ENCODE peak calls at places on chromosome 11, in six cellular contexts. W is astrocyte of the spinal cord, D is progenitor cell of endocrine pancreas, U is natural killer cell, A is IMR-90, M is A549. R is an unnamed sample.

GRCh38 chr11:90220391-90220790 is 2.5 kb downstream of the CHORDC1 start:
- DNase-seq in W (peak; percentile 46), D (no peak), U (no peak), A (peak; percentile 72), M (peak; percentile 7), R (peak; percentile 42)

GRCh38 chr11:69326622-69327219 is 32.8 kb downstream of the MYEOV start:
- DNase-seq in W (no peak), D (no peak), U (peak; percentile 7), A (no peak), M (no peak), R (no peak)

GRCh38 chr11:125517116-125517804 is 21.2 kb upstream of the FEZ1 start:
- DNase-seq in W (peak; percentile 84), D (no peak), U (no peak), A (peak; percentile 86), M (no peak), R (no peak)

GRCh38 chr11:64344721-64345120 is 4.7 kb downstream of the CCDC88B start:
- DNase-seq in W (no peak), D (no peak), U (no peak), A (no peak), M (no peak), R (no peak)

GRCh38 chr11:35344990-35345655 is 74.2 kb downstream of the SLC1A2 start:
- DNase-seq in W (no peak), D (no peak), U (no peak), A (no peak), M (no peak), R (no peak)

GRCh38 chr11:15190611-15191010 is 75.9 kb downstream of the INSC start:
- DNase-seq in W (no peak), D (no peak), U (no peak), A (no peak), M (no peak), R (no peak)

GRCh38 chr11:94924074-94925031 is 49.0 kb downstream of the CWC15 start:
- DNase-seq in W (no peak), D (no peak), U (no peak), A (peak; percentile 35), M (no peak), R (no peak)

GRCh38 chr11:37704791-37705190 is 1106.8 kb upstream of the RAG2 start:
- DNase-seq in W (no peak), D (no peak), U (no peak), A (no peak), M (no peak), R (no peak)

GRCh38 chr11:105611837-105612480 is 2.1 kb downstream of the GRIA4 start:
- DNase-seq in W (no peak), D (no peak), U (no peak), A (no peak), M (no peak), R (no peak)

GRCh38 chr11:4697583-4697982 is at the start of gene OR51E2:
- DNase-seq in W (peak; percentile 6), D (no peak), U (no peak), A (peak; percentile 78), M (no peak), R (no peak)

GRCh38 chr11:118939948-118940598 is 14.3 kb upstream of the BCL9L start:
- DNase-seq in W (no peak), D (no peak), U (no peak), A (no peak), M (no peak), R (no peak)

GRCh38 chr11:117192401-117192875 is 6.7 kb upstream of the TAGLN start:
- DNase-seq in W (no peak), D (no peak), U (no peak), A (no peak), M (no peak), R (no peak)

GRCh38 chr11:114208371-114208770 is 87.8 kb upstream of the NNMT start:
- DNase-seq in W (no peak), D (no peak), U (no peak), A (no peak), M (no peak), R (no peak)

GRCh38 chr11:128512478-128513127 is 74.8 kb downstream of the ETS1 start:
- DNase-seq in W (no peak), D (no peak), U (no peak), A (no peak), M (no peak), R (no peak)

DNA sequence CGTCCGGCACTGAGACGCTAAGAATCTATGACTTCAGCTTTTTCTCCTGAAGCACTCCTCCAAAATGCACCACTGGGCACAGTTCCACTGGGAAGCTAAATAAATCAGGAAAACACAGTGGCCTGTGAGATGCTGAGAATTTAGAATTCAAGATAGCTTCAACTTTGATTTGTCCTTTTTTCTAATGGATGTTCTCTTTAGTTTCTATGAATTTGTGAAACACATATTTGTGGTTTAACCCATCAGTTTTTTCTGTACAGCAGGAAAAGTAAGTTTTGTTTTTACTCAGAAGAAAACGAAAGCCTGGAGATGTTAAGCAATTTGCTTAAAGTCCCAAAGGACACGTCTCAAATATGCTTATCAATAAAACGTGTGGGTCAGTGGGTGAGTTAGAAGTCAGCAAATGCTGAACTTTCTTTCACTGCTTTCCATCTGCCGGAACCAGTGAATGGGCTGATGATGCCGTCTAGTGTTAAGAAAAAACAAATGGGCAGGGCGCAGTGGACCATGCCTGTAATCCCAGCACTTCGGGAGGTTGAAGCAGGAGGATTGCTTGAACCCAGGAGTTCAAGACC is 40.7 kb upstream of the CLMP start:
- DNase-seq in W (peak; percentile 50), D (no peak), U (no peak), A (peak; percentile 74), M (no peak), R (no peak)
- TF ChIP-seq CTCF in W (no peak), D (no peak), U (no peak), A (no peak), M (no peak), R (no peak)

DNA sequence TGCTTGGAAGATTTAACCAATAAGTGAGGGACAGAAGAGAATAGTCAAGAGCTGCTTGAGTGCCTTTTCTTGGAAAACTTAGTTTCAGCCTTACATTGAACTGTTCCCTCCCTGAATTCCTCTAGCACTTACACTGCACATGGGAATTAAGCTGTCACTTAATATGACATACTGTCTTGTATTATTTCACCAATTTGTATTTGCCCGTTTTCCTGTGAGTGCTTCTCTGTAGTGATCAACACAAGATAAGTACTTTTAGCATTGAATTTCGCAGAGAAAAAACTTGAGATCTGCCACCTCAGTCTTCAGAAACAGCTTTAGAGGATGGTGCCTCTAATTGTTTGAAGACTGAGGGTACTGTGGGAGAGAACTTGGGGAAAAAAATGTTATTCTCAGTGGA is 3.7 kb downstream of the SPCS2 start:
- DNase-seq in W (no peak), D (no peak), U (no peak), A (no peak), M (no peak), R (no peak)
- TF ChIP-seq CTCF in W (no peak), D (no peak), U (no peak), A (no peak), M (no peak), R (no peak)

DNA sequence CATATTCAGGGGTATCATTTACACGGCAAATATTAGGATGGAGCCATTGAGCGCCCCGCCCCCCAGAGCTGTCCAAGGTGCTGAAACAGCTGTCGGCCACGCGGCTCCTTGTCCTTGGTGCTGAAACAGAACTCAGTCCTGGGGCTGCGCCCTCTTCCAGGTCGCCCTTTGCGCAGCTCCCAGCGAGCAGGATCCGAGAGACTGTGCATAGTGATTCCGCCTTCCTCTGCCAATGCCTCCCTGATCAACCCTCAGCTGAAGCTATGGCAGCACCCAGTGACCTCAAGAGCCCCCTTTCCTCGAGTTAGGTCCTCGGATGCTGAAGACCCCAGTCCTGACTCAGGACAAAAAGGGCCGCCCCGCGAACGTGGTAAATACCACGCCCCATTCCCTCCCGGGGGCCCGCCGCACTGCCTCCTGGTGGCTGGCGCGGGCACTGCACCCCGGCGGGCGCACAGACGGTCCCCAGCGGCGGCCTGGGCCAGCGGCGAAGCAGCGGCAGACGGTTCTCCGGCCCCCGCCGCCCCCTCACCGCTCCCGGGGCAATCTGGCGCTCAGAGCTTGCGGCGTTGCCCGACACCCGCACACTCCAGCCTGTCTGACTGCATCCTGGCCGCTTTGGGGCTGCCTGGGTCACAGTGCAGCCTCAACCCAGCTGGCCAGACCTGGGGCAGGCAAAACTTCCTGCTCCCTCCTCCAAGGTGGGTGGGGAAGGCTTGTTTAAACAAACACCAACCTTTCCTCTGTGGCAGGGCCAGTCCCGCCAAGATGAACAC is 13.4 kb downstream of the SYT7 start:
- DNase-seq in W (peak; percentile 58), D (peak; percentile 90), U (peak; percentile 66), A (peak; percentile 73), M (peak; percentile 92), R (peak; percentile 89)
- TF ChIP-seq CTCF in W (peak; percentile 38), D (peak; percentile 97), U (no peak), A (peak; percentile 39), M (peak; percentile 72), R (peak; percentile 31)

GRCh38 chr11:360326-361280 is 8.7 kb upstream of the B4GALNT4 start:
- DNase-seq in W (no peak), D (no peak), U (no peak), A (no peak), M (no peak), R (no peak)

GRCh38 chr11:365831-366230 is 3.5 kb upstream of the B4GALNT4 start:
- DNase-seq in W (no peak), D (no peak), U (no peak), A (no peak), M (no peak), R (peak; percentile 30)

GRCh38 chr11:364991-365390 is 4.3 kb upstream of the B4GALNT4 start:
- DNase-seq in W (no peak), D (no peak), U (no peak), A (no peak), M (no peak), R (no peak)

GRCh38 chr11:362642-363442 is 6.5 kb upstream of the B4GALNT4 start:
- DNase-seq in W (no peak), D (no peak), U (no peak), A (no peak), M (no peak), R (no peak)

DNA sequence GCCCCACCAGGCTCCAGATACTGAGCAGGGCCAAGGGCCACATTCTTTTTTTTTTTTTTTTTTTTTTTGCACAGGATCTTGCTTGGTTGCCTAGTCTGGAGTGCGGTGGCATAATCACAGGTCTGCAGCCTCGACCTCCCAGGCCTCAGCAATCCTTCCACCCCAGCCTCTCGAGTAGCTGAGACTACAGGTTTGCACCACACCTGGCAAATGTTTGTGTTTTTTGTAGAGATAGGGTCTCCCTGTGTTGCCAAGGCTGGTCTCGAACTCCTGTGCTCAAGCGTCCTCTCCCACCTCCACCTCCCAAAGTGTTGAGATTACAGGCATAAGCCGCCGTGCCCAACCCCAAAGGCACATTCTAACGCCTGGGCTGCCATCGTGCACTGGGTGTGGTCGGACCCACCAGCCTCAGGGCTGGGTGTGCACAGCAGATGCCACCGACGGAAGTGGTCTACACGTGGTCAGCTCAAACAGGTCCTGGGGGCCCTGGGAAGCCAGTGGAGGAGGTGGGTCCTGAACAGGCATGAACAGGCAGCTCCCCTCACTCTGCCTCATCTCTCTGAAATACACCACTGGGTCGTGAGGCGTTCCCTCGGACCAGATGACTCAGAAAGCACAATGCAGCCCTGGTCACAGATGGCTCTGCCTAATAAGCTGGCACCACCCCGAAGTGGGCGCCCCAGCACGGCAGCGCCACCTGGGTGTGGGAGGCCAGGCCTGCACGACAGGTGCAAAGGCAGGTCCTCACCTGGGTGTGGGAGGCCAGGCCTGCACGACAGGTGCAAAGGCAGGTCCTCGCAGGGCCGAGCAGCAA is 5.1 kb upstream of the B4GALNT4 start:
- DNase-seq in W (no peak), D (peak; percentile 57), U (peak; percentile 64), A (no peak), M (peak; percentile 38), R (peak; percentile 70)
- TF ChIP-seq CTCF in W (peak; percentile 34), D (peak; percentile 59), U (peak; percentile 68), A (peak; percentile 12), M (peak; percentile 18), R (peak; percentile 55)

DNA sequence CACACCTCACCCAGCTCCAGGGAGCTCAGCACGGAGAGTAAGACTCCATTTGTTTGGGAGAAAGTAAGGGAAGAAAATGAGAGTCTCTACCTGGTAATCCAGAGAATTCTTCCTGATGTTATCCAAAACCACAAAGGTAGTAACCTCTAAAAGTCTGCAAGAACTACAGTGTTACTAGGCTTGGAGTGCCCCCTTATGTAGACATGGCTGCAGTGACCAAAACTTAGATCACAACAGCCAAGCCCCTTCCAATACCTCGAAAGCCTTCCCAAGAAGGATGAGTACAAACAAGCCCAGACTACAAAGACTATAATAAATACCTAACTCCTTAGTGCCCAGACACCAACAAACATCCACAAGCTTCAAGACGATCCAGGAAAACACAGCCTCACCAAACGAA is 4.9 kb downstream of the UBE2L6 start:
- DNase-seq in W (no peak), D (no peak), U (no peak), A (no peak), M (no peak), R (no peak)
- TF ChIP-seq CTCF in W (no peak), D (peak; percentile 27), U (no peak), A (no peak), M (no peak), R (no peak)